ENCODE peak calls at places on chromosome X, in nine cellular contexts. G is mesendoderm; F is Calu3; A is cardiac muscle cell; V is activated CD4-positive, alpha-beta memory T cell treated with anti-CD3 and anti-CD28 coated beads, Interleukin-2, amount 10 ng/mL, durations not matched to agents 7 days and 5 days; L is neural crest cell; S is lower leg skin; P is NCI-H1092; R is iris pigment epithelial cell. Y is an unnamed sample.

GRCh38 chrX:95764972-95765451 is 919.6 kb upstream of the DIAPH2 start:
- DNase-seq in L (peak), S (no peak), P (no peak), G (peak), F (peak), V (no peak), R (peak), A (peak), Y (no peak)

GRCh38 chrX:153430796-153431195 is 15.1 kb downstream of the TREX2 start:
- DNase-seq in S (no peak), V (no peak), F (no peak), L (no peak), G (no peak), P (no peak), R (no peak), A (no peak), Y (peak)

GRCh38 chrX:119729408-119730201 is 28.8 kb upstream of the SOWAHD start:
- DNase-seq in R (peak), F (peak), S (peak), G (peak), P (peak), V (peak), A (peak), L (peak), Y (peak)

GRCh38 chrX:323721-324628 is 5.4 kb upstream of the GTPBP6 start:
- DNase-seq in S (no peak), A (peak), R (peak), G (peak), P (no peak), L (no peak), V (no peak), F (no peak), Y (peak)

GRCh38 chrX:39869846-39870601 is 227.7 kb downstream of the BCOR start:
- DNase-seq in G (no peak), R (peak), V (peak), L (no peak), F (peak), P (no peak), A (no peak), S (no peak), Y (no peak)

GRCh38 chrX:56313308-56313707 is 81.2 kb downstream of the KLF8 start:
- DNase-seq in F (no peak), P (no peak), R (no peak), A (no peak), S (no peak), L (no peak), G (no peak), V (no peak), Y (no peak)

GRCh38 chrX:38275615-38276014 is 51.7 kb downstream of the RPGR start:
- DNase-seq in S (no peak), L (no peak), P (no peak), F (no peak), G (no peak), A (no peak), R (peak), V (no peak), Y (no peak)

GRCh38 chrX:103254171-103254824 is 657 bp downstream of the TCEAL8 start:
- DNase-seq in P (peak), A (peak), S (no peak), G (peak), F (no peak), R (peak), L (peak), V (peak), Y (no peak)

GRCh38 chrX:44245730-44246129 is 97.7 kb downstream of the EFHC2 start:
- DNase-seq in V (peak), P (no peak), L (no peak), G (no peak), F (no peak), A (no peak), S (no peak), R (no peak), Y (no peak)

GRCh38 chrX:53713987-53714579 is 27.6 kb upstream of the HUWE1 start:
- DNase-seq in L (no peak), R (no peak), P (no peak), V (no peak), F (no peak), S (no peak), G (no peak), A (no peak), Y (no peak)

GRCh38 chrX:46994096-46994495 is 81.9 kb downstream of the JADE3 start:
- DNase-seq in A (no peak), G (no peak), R (no peak), L (no peak), S (no peak), F (no peak), V (no peak), P (no peak), Y (no peak)